ENCODE peak calls at places on chromosomes 13 and 19, in five cellular contexts. One of them, this sample, is unnamed. For H3K9me3, the result is how much of the 10 kb centered on the place peaks cover.

GRCh38 chr13:93286047-93286446 is 59.4 kb downstream of the GPC6 start:
- DNase-seq in H1: no peak
- DNase-seq in HepG2: no peak
- DNase-seq in K562: no peak
- DNase-seq in GM12878: no peak
- DNase-seq in this sample: no peak

GRCh38 chr13:32629866-32630265 is 43.6 kb downstream of the PDS5B start:
- DNase-seq in H1: no peak
- DNase-seq in GM12878: no peak
- DNase-seq in HepG2: no peak
- DNase-seq in K562: no peak
- DNase-seq in this sample: no peak

GRCh38 chr19:7545904-7546303 is 10.4 kb downstream of the PNPLA6 start:
- DNase-seq in H1: no peak
- DNase-seq in K562: no peak
- DNase-seq in GM12878: no peak
- DNase-seq in HepG2: no peak
- DNase-seq in this sample: no peak

GRCh38 chr19:7868671-7869452 is 5.3 kb downstream of the PRR36 start:
- DNase-seq in GM12878: peak
- DNase-seq in H1: peak
- DNase-seq in K562: peak
- DNase-seq in HepG2: peak
- DNase-seq in this sample: peak

GRCh38 chr13:33761744-33762143 is 56.2 kb upstream of the RFC3 start:
- DNase-seq in K562: no peak
- DNase-seq in H1: no peak
- DNase-seq in GM12878: no peak
- DNase-seq in HepG2: peak
- DNase-seq in this sample: peak

GRCh38 chr13:20412761-20413355 is 112.8 kb downstream of the CRYL1 start:
- DNase-seq in GM12878: no peak
- DNase-seq in H1: peak
- DNase-seq in K562: no peak
- DNase-seq in HepG2: no peak
- DNase-seq in this sample: no peak

GRCh38 chr19:35908010-35908441 is at the start of gene TYROBP:
- DNase-seq in GM12878: no peak
- DNase-seq in H1: no peak
- DNase-seq in HepG2: no peak
- DNase-seq in K562: no peak
- DNase-seq in this sample: no peak

GRCh38 chr13:61410669-61411297 is 4.9 kb downstream of the PCDH20 start:
- DNase-seq in GM12878: no peak
- DNase-seq in K562: peak
- DNase-seq in H1: no peak
- DNase-seq in HepG2: peak
- DNase-seq in this sample: peak

GRCh38 chr13:103056008-103056407 is 10.2 kb downstream of the SLC10A2 start:
- DNase-seq in K562: no peak
- DNase-seq in HepG2: no peak
- DNase-seq in GM12878: no peak
- DNase-seq in H1: no peak
- DNase-seq in this sample: no peak

GRCh38 chr19:53091413-53091812 is 11.8 kb downstream of the ZNF160 start:
- DNase-seq in GM12878: no peak
- DNase-seq in H1: peak
- DNase-seq in HepG2: no peak
- DNase-seq in K562: peak
- DNase-seq in this sample: peak
- TF ChIP-seq POLR2AphosphoS5 in GM12878: no peak
- TF ChIP-seq POLR2AphosphoS5 in H1: no peak
- TF ChIP-seq POLR2AphosphoS5 in HepG2: no peak
- TF ChIP-seq POLR2AphosphoS5 in K562: no peak
- TF ChIP-seq POLR2AphosphoS5 in this sample: no peak

GRCh38 chr13:112205990-112206389 is 139.0 kb downstream of the SOX1 start:
- DNase-seq in K562: no peak
- DNase-seq in GM12878: no peak
- DNase-seq in H1: no peak
- DNase-seq in HepG2: no peak
- DNase-seq in this sample: no peak
- H3K9me3 ChIP-seq in K562: under half
- H3K9me3 ChIP-seq in GM12878: under half
- H3K9me3 ChIP-seq in H1: under half
- H3K9me3 ChIP-seq in HepG2: under half
- H3K9me3 ChIP-seq in this sample: under half

GRCh38 chr13:97435794-97436193 is 1.8 kb downstream of the RAP2A start:
- DNase-seq in GM12878: no peak
- DNase-seq in K562: no peak
- DNase-seq in HepG2: no peak
- DNase-seq in H1: no peak
- DNase-seq in this sample: no peak

GRCh38 chr13:97435297-97435682 is 1.3 kb downstream of the RAP2A start:
- DNase-seq in H1: no peak
- DNase-seq in GM12878: no peak
- DNase-seq in HepG2: no peak
- DNase-seq in K562: no peak
- DNase-seq in this sample: no peak

GRCh38 chr13:97432917-97433726 is 847 bp upstream of the RAP2A start:
- DNase-seq in H1: peak
- DNase-seq in HepG2: peak
- DNase-seq in K562: peak
- DNase-seq in GM12878: peak
- DNase-seq in this sample: peak

GRCh38 chr13:97433727-97434416 is at the start of gene RAP2A:
- DNase-seq in HepG2: peak
- DNase-seq in K562: peak
- DNase-seq in H1: peak
- DNase-seq in GM12878: peak
- DNase-seq in this sample: peak

DNA sequence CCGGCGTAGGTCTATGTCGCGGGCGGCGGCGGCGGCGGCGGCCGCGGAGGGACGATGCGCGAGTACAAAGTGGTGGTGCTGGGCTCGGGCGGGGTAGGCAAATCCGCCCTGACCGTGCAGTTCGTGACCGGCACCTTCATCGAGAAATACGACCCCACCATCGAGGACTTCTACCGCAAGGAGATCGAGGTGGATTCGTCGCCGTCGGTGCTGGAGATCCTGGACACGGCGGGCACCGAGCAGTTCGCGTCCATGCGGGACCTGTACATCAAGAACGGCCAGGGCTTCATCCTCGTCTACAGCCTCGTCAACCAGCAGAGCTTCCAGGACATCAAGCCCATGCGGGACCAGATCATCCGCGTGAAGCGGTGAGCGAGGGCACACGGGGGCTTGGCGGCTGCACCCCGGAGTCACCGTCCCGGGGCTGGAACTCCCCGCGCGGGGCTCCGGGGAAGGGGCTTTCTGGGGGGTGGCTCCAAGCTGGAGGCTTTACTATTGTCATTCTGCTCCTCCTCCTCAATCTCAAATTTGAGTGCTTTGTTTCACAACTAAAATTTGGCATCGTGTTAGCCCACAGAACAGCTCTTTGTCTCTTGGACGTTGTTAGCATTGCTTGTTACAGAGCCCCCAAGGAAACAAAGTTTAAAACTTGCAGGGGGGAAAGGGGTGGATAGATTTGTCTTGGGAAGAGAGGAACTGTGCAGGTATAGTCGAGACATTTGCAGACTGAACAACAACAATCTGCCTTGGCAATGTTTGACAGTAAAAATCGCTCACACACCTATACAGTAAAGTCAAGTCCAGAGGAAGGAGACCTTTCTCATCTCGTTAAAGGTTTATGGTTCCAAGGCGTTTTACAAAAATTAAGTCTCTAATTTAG is 688 bp downstream of the RAP2A start:
- DNase-seq in GM12878: no peak
- DNase-seq in H1: no peak
- DNase-seq in HepG2: no peak
- DNase-seq in K562: no peak
- DNase-seq in this sample: peak
- TF ChIP-seq CHD2 in GM12878: no peak
- TF ChIP-seq CHD2 in H1: no peak
- TF ChIP-seq CHD2 in HepG2: no peak
- TF ChIP-seq CHD2 in K562: no peak
- TF ChIP-seq CHD2 in this sample: no peak

DNA sequence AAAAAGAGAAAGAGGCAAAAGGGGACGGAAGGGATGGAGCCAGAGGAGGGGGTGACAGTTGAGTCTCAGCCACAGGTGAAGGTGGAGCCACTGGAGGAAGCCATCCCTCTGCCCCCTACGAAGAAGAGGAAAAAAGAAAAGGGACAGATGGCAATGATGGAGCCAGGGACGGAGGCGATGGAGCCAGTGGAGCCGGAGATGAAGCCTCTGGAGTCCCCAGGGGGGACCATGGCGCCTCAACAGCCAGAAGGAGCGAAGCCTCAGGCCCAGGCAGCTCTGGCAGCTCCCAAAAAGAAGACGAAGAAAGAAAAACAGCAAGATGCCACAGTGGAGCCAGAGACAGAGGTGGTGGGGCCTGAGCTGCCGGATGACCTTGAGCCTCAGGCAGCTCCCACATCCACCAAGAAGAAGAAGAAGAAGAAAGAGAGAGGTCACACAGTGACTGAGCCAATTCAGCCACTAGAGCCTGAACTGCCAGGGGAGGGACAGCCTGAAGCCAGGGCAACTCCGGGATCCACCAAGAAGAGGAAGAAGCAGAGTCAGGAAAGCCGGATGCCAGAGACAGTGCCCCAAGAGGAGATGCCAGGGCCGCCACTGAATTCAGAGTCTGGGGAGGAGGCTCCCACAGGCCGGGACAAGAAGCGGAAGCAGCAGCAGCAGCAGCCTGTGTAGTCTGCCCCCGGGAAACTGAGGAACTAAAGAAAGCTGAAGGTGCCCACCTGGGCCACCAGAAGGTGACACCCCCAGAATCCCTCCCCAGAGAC is 2.6 kb downstream of the POLR1G start:
- DNase-seq in K562: no peak
- DNase-seq in GM12878: no peak
- DNase-seq in HepG2: no peak
- DNase-seq in H1: no peak
- DNase-seq in this sample: no peak
- TF ChIP-seq POLR2AphosphoS5 in K562: no peak
- TF ChIP-seq POLR2AphosphoS5 in GM12878: no peak
- TF ChIP-seq POLR2AphosphoS5 in HepG2: no peak
- TF ChIP-seq POLR2AphosphoS5 in H1: no peak
- TF ChIP-seq POLR2AphosphoS5 in this sample: no peak

This sample was measured in SK-N-SH.